ENCODE peak calls at places on chromosomes 7 and 10, in four cellular contexts. B, M, N and X are unnamed samples.
A peak's percentile ranks its signal among the peaks of the same experiment; 100 is the strongest.

GRCh38 chr7:92813390-92814024 is 22.9 kb downstream of the CDK6 start:
- DNase-seq in B (peak; percentile 48), M (no peak), N (no peak), X (no peak)

GRCh38 chr7:31991406-31991805 is 78.8 kb downstream of the PDE1C start:
- DNase-seq in B (no peak), M (no peak), N (no peak), X (no peak)

GRCh38 chr7:1231214-1232102 is 1.2 kb upstream of the UNCX start:
- DNase-seq in B (no peak), M (no peak), N (no peak), X (no peak)

GRCh38 chr7:22730921-22731654 is 4.1 kb downstream of the IL6 start:
- DNase-seq in B (peak; percentile 84), M (peak; percentile 62), N (peak; percentile 66), X (peak; percentile 72)

GRCh38 chr10:133415752-133416151 is 8.7 kb downstream of the SPRN start:
- DNase-seq in B (no peak), M (no peak), N (no peak), X (no peak)

GRCh38 chr10:113158183-113158582 is 208.1 kb downstream of the TCF7L2 start:
- DNase-seq in B (no peak), M (no peak), N (no peak), X (no peak)

GRCh38 chr7:1105189-1105588 is 17.3 kb downstream of the GPER1 start:
- DNase-seq in B (no peak), M (no peak), N (no peak), X (no peak)

GRCh38 chr10:70536196-70536920 is 57.8 kb downstream of the PALD1 start:
- DNase-seq in B (no peak), M (no peak), N (no peak), X (no peak)

GRCh38 chr10:129851941-129852650 is 112.0 kb downstream of the EBF3 start:
- DNase-seq in B (no peak), M (no peak), N (no peak), X (no peak)

GRCh38 chr7:129041142-129041928 is 13.6 kb downstream of the TNPO3 start:
- DNase-seq in B (no peak), M (no peak), N (no peak), X (no peak)

GRCh38 chr7:87202208-87202607 is 17.3 kb downstream of the TMEM243 start:
- DNase-seq in B (no peak), M (no peak), N (no peak), X (no peak)

GRCh38 chr10:128144547-128144946 is 18.3 kb upstream of the MKI67 start:
- DNase-seq in B (no peak), M (no peak), N (no peak), X (no peak)

GRCh38 chr7:93890041-93890463 is 501 bp downstream of the TFPI2 start:
- DNase-seq in B (peak; percentile 73), M (no peak), N (no peak), X (no peak)

GRCh38 chr10:125209591-125210373 is 49.4 kb upstream of the CTBP2 start:
- DNase-seq in B (peak; percentile 52), M (no peak), N (no peak), X (peak; percentile 53)

GRCh38 chr7:152572101-152572500 is 103.8 kb downstream of the XRCC2 start:
- DNase-seq in B (no peak), M (no peak), N (no peak), X (no peak)

GRCh38 chr7:80060218-80060806 is 74.3 kb upstream of the GNAI1 start:
- DNase-seq in B (peak; percentile 73), M (peak; percentile 25), N (no peak), X (peak; percentile 45)

GRCh38 chr10:69446650-69447151 is 4.6 kb upstream of the TSPAN15 start:
- DNase-seq in B (peak; percentile 91), M (peak; percentile 73), N (no peak), X (no peak)

GRCh38 chr7:29884399-29885272 is 78.3 kb downstream of the WIPF3 start:
- DNase-seq in B (no peak), M (no peak), N (no peak), X (no peak)

GRCh38 chr10:3828404-3829192 is 43.6 kb upstream of the KLF6 start:
- DNase-seq in B (peak; percentile 84), M (no peak), N (no peak), X (peak; percentile 63)

GRCh38 chr10:119919271-119919670 is 26.7 kb downstream of the SEC23IP start:
- DNase-seq in B (peak; percentile 8), M (no peak), N (no peak), X (peak; percentile 14)

GRCh38 chr10:65194555-65194954 is 1673.4 kb downstream of the REEP3 start:
- DNase-seq in B (no peak), M (no peak), N (no peak), X (no peak)

GRCh38 chr10:70480254-70480861 is 1.8 kb downstream of the PALD1 start:
- DNase-seq in B (no peak), M (no peak), N (no peak), X (no peak)

GRCh38 chr10:97744405-97745035 is 7.6 kb downstream of the ZFYVE27 start:
- DNase-seq in B (no peak), M (no peak), N (no peak), X (no peak)

GRCh38 chr10:113958631-113959382 is 84.9 kb upstream of the ADRB1 start:
- DNase-seq in B (peak; percentile 98), M (peak; percentile 87), N (no peak), X (peak; percentile 87)

GRCh38 chr7:30390872-30391646 is 87.5 kb downstream of the NOD1 start:
- DNase-seq in B (no peak), M (no peak), N (no peak), X (no peak)

GRCh38 chr7:155868955-155869783 is 56.9 kb upstream of the SHH start:
- DNase-seq in B (no peak), M (no peak), N (no peak), X (no peak)

GRCh38 chr7:10662491-10662890 is 311.2 kb upstream of the PHF14 start:
- DNase-seq in B (no peak), M (no peak), N (no peak), X (no peak)

GRCh38 chr7:25596443-25596842 is 368.2 kb upstream of the NPVF start:
- DNase-seq in B (no peak), M (no peak), N (no peak), X (no peak)

GRCh38 chr10:62046522-62047239 is 145.2 kb downstream of the ARID5B start:
- DNase-seq in B (peak; percentile 89), M (no peak), N (no peak), X (no peak)

GRCh38 chr10:32374605-32375004 is 27.6 kb upstream of the EPC1 start:
- DNase-seq in B (no peak), M (no peak), N (no peak), X (no peak)

GRCh38 chr10:110857265-110858158 is 14.2 kb upstream of the PDCD4 start:
- DNase-seq in B (peak; percentile 35), M (no peak), N (no peak), X (peak; percentile 22)

GRCh38 chr7:141053626-141054025 is 20.2 kb upstream of the TMEM178B start:
- DNase-seq in B (no peak), M (no peak), N (no peak), X (no peak)

GRCh38 chr10:132721725-132722124 is 64.2 kb downstream of the NKX6-2 start:
- DNase-seq in B (peak; percentile 71), M (no peak), N (no peak), X (no peak)

GRCh38 chr10:75606203-75606779 is 174.9 kb downstream of the LRMDA start:
- DNase-seq in B (no peak), M (no peak), N (no peak), X (no peak)

GRCh38 chr10:30857803-30858202 is 173.9 kb downstream of the ZNF438 start:
- DNase-seq in B (peak; percentile 59), M (peak; percentile 58), N (no peak), X (peak; percentile 83)

GRCh38 chr10:86443069-86443468 is 76.5 kb upstream of the GRID1 start:
- DNase-seq in B (peak; percentile 44), M (no peak), N (no peak), X (no peak)

GRCh38 chr10:22599048-22599561 is 115.3 kb downstream of the PIP4K2A start:
- DNase-seq in B (peak; percentile 74), M (peak; percentile 43), N (no peak), X (peak; percentile 42)

GRCh38 chr10:62083413-62083794 is 181.9 kb downstream of the ARID5B start:
- DNase-seq in B (peak; percentile 79), M (no peak), N (no peak), X (no peak)